ENCODE peak calls at places on chromosomes 11 and 22, in eight cellular contexts. D is heart right ventricle, Q is SJSA1, L is cardiac muscle cell, Z is stomach, S is SJCRH30, E is BJ, V is GM23338. P is an unnamed sample. For H3K27me3 and H3K36me3, the result is how much of the 10 kb centered on the place peaks cover.

GRCh38 chr11:106187860-106188456 is 110.5 kb downstream of the AASDHPPT start:
- DNase-seq in E (no peak), Z (no peak), D (no peak), Q (no peak), L (no peak), S (no peak), V (peak), P (no peak)

GRCh38 chr11:34468209-34468841 is 29.6 kb downstream of the CAT start:
- DNase-seq in Z (peak), Q (no peak), L (no peak), E (no peak), S (peak), D (no peak), V (peak), P (peak)

GRCh38 chr11:63832336-63832735 is 6.6 kb upstream of the MARK2 start:
- DNase-seq in V (no peak), S (peak), D (no peak), L (no peak), Q (no peak), Z (no peak), E (no peak), P (peak)

GRCh38 chr11:76152741-76153608 is 53.3 kb downstream of the WNT11 start:
- DNase-seq in V (no peak), E (no peak), S (no peak), L (no peak), Q (no peak), Z (no peak), D (no peak), P (peak)

GRCh38 chr11:23288001-23288783 is 427.9 kb upstream of the CCDC179 start:
- DNase-seq in L (no peak), V (no peak), Z (no peak), Q (no peak), E (peak), D (no peak), S (peak), P (no peak)

GRCh38 chr11:108854366-108854765 is 189.5 kb downstream of the DDX10 start:
- DNase-seq in L (no peak), Q (no peak), D (no peak), V (no peak), E (no peak), Z (no peak), S (no peak), P (no peak)

GRCh38 chr11:15127341-15127740 is 12.6 kb downstream of the INSC start:
- DNase-seq in Q (no peak), S (no peak), L (no peak), E (no peak), D (no peak), V (no peak), Z (no peak), P (no peak)

GRCh38 chr11:100874203-100874602 is 187.1 kb downstream of the ARHGAP42 start:
- DNase-seq in S (no peak), L (no peak), Z (no peak), Q (no peak), V (no peak), E (no peak), D (no peak), P (no peak)

GRCh38 chr22:36182871-36183270 is 18.7 kb downstream of the APOL4 start:
- DNase-seq in V (no peak), D (no peak), E (no peak), S (no peak), L (no peak), Z (no peak), Q (no peak), P (no peak)

GRCh38 chr11:2886191-2886894 is 768 bp upstream of the CDKN1C start:
- DNase-seq in Z (no peak), E (no peak), V (peak), L (peak), Q (no peak), D (peak), S (no peak), P (peak)
- H3K27me3 ChIP-seq in Z (under half), E (under half), V (half or more), L (under half), Q (under half), D (under half), S (under half), P (under half)

GRCh38 chr22:16603448-16603768 is 10.8 kb upstream of the CCT8L2 start:
- DNase-seq in Q (no peak), D (no peak), Z (no peak), V (no peak), L (no peak), E (no peak), S (no peak), P (no peak)

GRCh38 chr22:16601437-16602223 is 9.0 kb upstream of the CCT8L2 start:
- DNase-seq in L (peak), E (no peak), V (peak), D (peak), S (no peak), Z (no peak), Q (no peak), P (peak)
- H3K4me3 ChIP-seq in L (no peak), E (peak), V (peak), D (peak), S (no peak), Z (peak), Q (peak), P (no peak)

DNA sequence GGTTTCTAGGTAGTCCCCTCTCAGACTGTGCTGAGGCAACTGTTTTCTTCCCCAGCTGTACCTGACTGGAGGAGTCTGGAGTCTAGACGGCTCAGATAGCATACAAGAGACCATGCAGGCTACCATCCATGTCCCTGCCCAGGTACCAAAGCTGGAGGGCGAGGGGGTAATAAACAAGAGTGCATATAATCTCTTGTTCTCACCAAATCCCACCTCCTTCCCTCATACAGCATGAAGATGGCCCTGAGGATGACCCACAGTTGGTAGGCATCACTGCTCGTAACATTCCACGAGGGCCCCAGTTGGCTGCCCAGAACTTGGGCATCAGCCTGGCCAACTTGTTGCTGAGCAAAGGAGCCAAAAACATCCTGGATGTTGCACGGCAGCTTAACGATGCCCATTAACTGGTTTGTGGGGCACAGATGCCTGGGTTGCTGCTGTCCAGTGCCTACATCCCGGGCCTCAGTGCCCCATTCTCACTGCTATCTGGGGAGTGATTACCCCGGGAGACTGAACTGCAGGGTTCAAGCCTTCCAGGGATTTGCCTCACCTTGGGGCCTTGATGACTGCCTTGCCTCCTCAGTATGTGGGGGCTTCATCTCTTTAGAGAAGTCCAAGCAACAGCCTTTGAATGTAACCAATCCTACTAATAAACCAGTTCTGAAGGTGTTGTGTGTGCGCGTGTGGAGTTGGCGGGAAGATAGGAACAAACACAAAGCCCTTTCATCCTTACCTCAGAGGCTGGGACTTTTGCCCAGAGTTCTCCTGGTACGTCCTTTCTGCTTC is 8.4 kb downstream of the HMBS start:
- DNase-seq in Q (no peak), L (no peak), E (no peak), Z (peak), S (no peak), V (no peak), D (no peak), P (no peak)
- H3K36me3 ChIP-seq in Q (under half), L (under half), E (under half), Z (under half), S (under half), V (under half), D (under half), P (under half)

DNA sequence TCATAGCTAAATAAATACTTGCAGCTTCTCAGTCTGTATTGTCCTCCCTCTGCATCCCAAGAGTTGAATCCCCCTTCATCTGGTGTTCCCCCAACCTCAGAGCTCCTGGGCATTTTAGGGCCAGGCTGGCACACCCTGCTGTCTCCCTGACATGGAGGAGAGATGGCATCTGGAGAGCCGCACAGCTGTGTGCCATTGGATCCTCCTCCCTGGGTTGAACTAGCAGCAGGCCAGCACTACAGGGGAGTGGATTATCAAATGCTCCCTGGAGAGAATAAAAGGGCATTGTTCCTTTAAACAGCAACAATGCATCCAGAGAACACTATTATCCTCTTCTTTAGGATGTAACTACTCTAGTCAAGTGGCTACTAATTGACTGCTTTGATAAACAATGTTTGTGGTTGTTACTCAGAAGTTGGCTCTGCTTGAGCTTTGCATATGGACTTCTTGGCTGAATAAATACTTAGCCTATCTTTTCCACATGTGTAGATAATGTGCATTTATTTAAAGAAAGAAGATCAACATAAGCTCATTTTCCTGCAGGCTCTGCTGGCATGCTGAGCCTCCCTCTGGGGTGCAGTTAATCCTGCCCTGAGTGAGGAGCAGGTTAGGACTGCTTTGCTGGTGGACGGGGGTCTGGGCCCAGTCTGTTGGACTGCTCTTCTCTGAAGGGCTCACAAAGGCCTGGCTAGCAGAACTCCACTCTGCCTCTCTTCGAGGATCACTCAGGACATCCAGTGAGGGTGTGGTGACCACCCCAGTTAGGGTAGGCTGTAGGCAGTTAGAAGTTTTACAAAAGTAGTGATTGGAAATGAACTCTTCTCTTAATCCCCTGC is 897.2 kb downstream of the TBC1D22A start:
- DNase-seq in L (no peak), V (no peak), Q (no peak), E (no peak), D (no peak), S (peak), Z (no peak), P (no peak)
- H3K27me3 ChIP-seq in L (under half), V (under half), Q (under half), E (under half), D (under half), S (under half), Z (under half), P (under half)

GRCh38 chr22:46058591-46059519 is 81.9 kb upstream of the WNT7B start:
- DNase-seq in L (no peak), S (no peak), V (no peak), Q (no peak), Z (peak), D (peak), E (no peak), P (peak)
- H3K4me3 ChIP-seq in L (no peak), S (no peak), V (no peak), Q (peak), Z (peak), D (peak), E (peak), P (no peak)

GRCh38 chr11:3369366-3369765 is 9.6 kb downstream of the ZNF195 start:
- DNase-seq in Q (no peak), L (no peak), D (no peak), S (no peak), Z (no peak), E (no peak), V (no peak), P (no peak)
- H3K36me3 ChIP-seq in Q (half or more), L (half or more), D (under half), S (half or more), Z (under half), E (under half), V (half or more), P (under half)